ENCODE peak calls at places on chromosomes 13 and 19, in seven cellular contexts. V, Q, J, Z, K, A and G are unnamed samples.

GRCh38 chr19:30467239-30467638 is 95.1 kb downstream of the ZNF536 start:
- DNase-seq in V (no peak), Q (no peak), J (no peak), Z (no peak), K (no peak), A (no peak), G (no peak)

GRCh38 chr13:40629678-40630384 is 36.6 kb downstream of the FOXO1 start:
- DNase-seq in V (no peak), Q (no peak), J (no peak), Z (no peak), K (no peak), A (no peak), G (no peak)

GRCh38 chr19:55253842-55254624 is 4.8 kb downstream of the PPP6R1 start:
- DNase-seq in V (peak), Q (no peak), J (peak), Z (no peak), K (no peak), A (no peak), G (no peak)

GRCh38 chr13:83810136-83810535 is 72.1 kb downstream of the SLITRK1 start:
- DNase-seq in V (no peak), Q (no peak), J (no peak), Z (no peak), K (no peak), A (no peak), G (no peak)

GRCh38 chr13:38670627-38671026 is 16.2 kb upstream of the FREM2 start:
- DNase-seq in V (no peak), Q (no peak), J (no peak), Z (no peak), K (no peak), A (no peak), G (no peak)

GRCh38 chr19:56321254-56321980 is 6.8 kb upstream of the ZSCAN5A start:
- DNase-seq in V (no peak), Q (no peak), J (no peak), Z (no peak), K (no peak), A (no peak), G (no peak)

GRCh38 chr19:18967358-18968146 is 26.5 kb upstream of the HOMER3 start:
- DNase-seq in V (no peak), Q (peak), J (no peak), Z (no peak), K (peak), A (no peak), G (peak)

GRCh38 chr13:113296842-113297369 is at the start of gene LAMP1:
- DNase-seq in V (peak), Q (peak), J (peak), Z (peak), K (peak), A (peak), G (peak)

GRCh38 chr19:48928164-48929005 is 5.1 kb upstream of the DHDH start:
- DNase-seq in V (no peak), Q (no peak), J (no peak), Z (no peak), K (no peak), A (no peak), G (no peak)

GRCh38 chr19:6568816-6569215 is 22.1 kb downstream of the CD70 start:
- DNase-seq in V (no peak), Q (no peak), J (no peak), Z (no peak), K (no peak), A (no peak), G (no peak)

GRCh38 chr13:23381877-23382276 is 51.6 kb downstream of the SACS start:
- DNase-seq in V (no peak), Q (no peak), J (no peak), Z (no peak), K (peak), A (no peak), G (no peak)

GRCh38 chr13:21481359-21481758 is 22.3 kb upstream of the ZDHHC20 start:
- DNase-seq in V (peak), Q (no peak), J (no peak), Z (no peak), K (no peak), A (no peak), G (no peak)

GRCh38 chr13:34207334-34207733 is 389.4 kb downstream of the RFC3 start:
- DNase-seq in V (no peak), Q (peak), J (no peak), Z (no peak), K (no peak), A (no peak), G (peak)

GRCh38 chr19:54938906-54939305 is 8.4 kb downstream of the NLRP7 start:
- DNase-seq in V (no peak), Q (no peak), J (no peak), Z (no peak), K (no peak), A (no peak), G (no peak)

GRCh38 chr19:39223703-39224279 is 19.7 kb upstream of the SYCN start:
- DNase-seq in V (no peak), Q (no peak), J (no peak), Z (no peak), K (peak), A (peak), G (peak)

GRCh38 chr13:42709276-42709675 is 72.1 kb upstream of the FAM216B start:
- DNase-seq in V (no peak), Q (no peak), J (no peak), Z (no peak), K (no peak), A (no peak), G (no peak)

GRCh38 chr19:29785955-29786589 is 25.7 kb upstream of the CCNE1 start:
- DNase-seq in V (no peak), Q (no peak), J (no peak), Z (no peak), K (no peak), A (no peak), G (no peak)

GRCh38 chr19:32266453-32266852 is 79.0 kb upstream of the ZNF507 start:
- DNase-seq in V (no peak), Q (no peak), J (no peak), Z (no peak), K (no peak), A (no peak), G (no peak)

GRCh38 chr13:91318886-91319285 is 28.6 kb upstream of the MIR17HG start:
- DNase-seq in V (no peak), Q (no peak), J (no peak), Z (no peak), K (no peak), A (no peak), G (no peak)

GRCh38 chr13:66661336-66661735 is 568.8 kb downstream of the PCDH9 start:
- DNase-seq in V (no peak), Q (no peak), J (no peak), Z (no peak), K (no peak), A (no peak), G (no peak)

GRCh38 chr13:65530688-65531087 is 1699.4 kb downstream of the PCDH9 start:
- DNase-seq in V (no peak), Q (no peak), J (no peak), Z (no peak), K (no peak), A (no peak), G (no peak)